ENCODE peak calls at places on chromosomes 16 and 17, in five cellular contexts. H is foreskin fibroblast; S is uterus; W is ELR; G is effector CD4-positive, alpha-beta T cell. F is an unnamed sample.

GRCh38 chr17:70699408-70699807 is 530.1 kb downstream of the KCNJ2 start:
- DNase-seq in H (no peak), W (no peak), G (no peak), S (no peak), F (no peak)

GRCh38 chr17:67672592-67672991 is 45.1 kb upstream of the NOL11 start:
- DNase-seq in S (no peak), H (no peak), W (no peak), G (no peak), F (no peak)

GRCh38 chr16:27226476-27226875 is 23.1 kb downstream of the KDM8 start:
- DNase-seq in H (no peak), S (no peak), G (no peak), W (no peak), F (no peak)

GRCh38 chr17:30433514-30433913 is 43.7 kb upstream of the GOSR1 start:
- DNase-seq in G (no peak), S (no peak), H (peak), W (peak), F (no peak)

GRCh38 chr17:42560246-42560645 is 1.7 kb upstream of the COASY start:
- DNase-seq in H (no peak), G (no peak), S (no peak), W (no peak), F (no peak)

GRCh38 chr17:44759096-44759915 is 518 bp downstream of the ADAM11 start:
- DNase-seq in G (no peak), S (no peak), H (no peak), W (peak), F (no peak)

GRCh38 chr17:31067699-31068184 is 27.0 kb upstream of the NF1 start:
- DNase-seq in S (no peak), G (no peak), W (peak), H (peak), F (no peak)

GRCh38 chr16:49503242-49504022 is 129.8 kb downstream of the C16orf78 start:
- DNase-seq in W (no peak), S (no peak), H (no peak), G (no peak), F (no peak)

GRCh38 chr16:24035127-24035842 is 199.5 kb downstream of the PRKCB start:
- DNase-seq in H (no peak), S (no peak), W (no peak), G (peak), F (no peak)

GRCh38 chr17:76497979-76498885 is 3.0 kb downstream of the RHBDF2 start:
- DNase-seq in S (peak), H (peak), W (peak), G (no peak), F (no peak)

GRCh38 chr17:1643999-1644492 is 1.5 kb downstream of the SCARF1 start:
- DNase-seq in S (no peak), G (no peak), H (no peak), W (peak), F (no peak)